ENCODE peak calls at places on chromosome 17, in seven cellular contexts. O, X, N, U, W, P and Y are unnamed samples.

GRCh38 chr17:59487161-59487873 is 78.1 kb upstream of the DHX40 start:
- DNase-seq in U (no peak), X (no peak), N (no peak), P (peak), W (no peak), O (no peak), Y (no peak)

GRCh38 chr17:43732961-43733360 is 25.6 kb downstream of the SOST start:
- DNase-seq in N (no peak), X (no peak), U (peak), P (peak), O (no peak), W (no peak), Y (no peak)

GRCh38 chr17:58224315-58224714 is 5.3 kb upstream of the MKS1 start:
- DNase-seq in U (peak), W (no peak), P (peak), N (no peak), O (peak), X (no peak), Y (no peak)

GRCh38 chr17:48335858-48336500 is 94.0 kb downstream of the SKAP1 start:
- DNase-seq in P (peak), U (no peak), X (peak), O (peak), N (peak), W (no peak), Y (no peak)

GRCh38 chr17:64327201-64327930 is 63.3 kb downstream of the PECAM1 start:
- DNase-seq in O (no peak), U (no peak), W (no peak), N (no peak), X (no peak), P (no peak), Y (peak)

GRCh38 chr17:27085517-27085916 is 208.4 kb upstream of the WSB1 start:
- DNase-seq in W (no peak), X (no peak), U (no peak), O (no peak), P (no peak), N (no peak), Y (no peak)

GRCh38 chr17:76593338-76593737 is 7.7 kb upstream of the ST6GALNAC2 start:
- DNase-seq in P (peak), O (no peak), W (no peak), X (no peak), U (no peak), N (no peak), Y (no peak)

GRCh38 chr17:63390090-63390489 is 56.0 kb downstream of the CYB561 start:
- DNase-seq in X (no peak), W (no peak), P (no peak), U (no peak), N (no peak), O (no peak), Y (no peak)

GRCh38 chr17:55769625-55770000 is 18.8 kb downstream of the PCTP start:
- DNase-seq in O (no peak), X (no peak), W (no peak), P (peak), U (peak), N (no peak), Y (no peak)

GRCh38 chr17:56902350-56902749 is 11.5 kb downstream of the TRIM25 start:
- DNase-seq in U (no peak), X (no peak), O (no peak), P (peak), W (no peak), N (no peak), Y (peak)

GRCh38 chr17:27576429-27577123 is 54.4 kb upstream of the LGALS9 start:
- DNase-seq in X (no peak), W (no peak), O (no peak), P (no peak), U (no peak), N (no peak), Y (no peak)

GRCh38 chr17:49260011-49260921 is 29.7 kb upstream of the PHOSPHO1 start:
- DNase-seq in U (peak), W (peak), X (peak), P (peak), O (peak), N (peak), Y (peak)